ENCODE peak calls at places on chromosomes 16 and 17, in seven cellular contexts. B, W, D, F, N, R and U are unnamed samples.

GRCh38 chr17:75400326-75400939 is 5.0 kb downstream of the GRB2 start:
- DNase-seq in F (no peak), R (peak), W (no peak), N (no peak), D (no peak), B (no peak), U (no peak)

GRCh38 chr16:23518435-23518891 is 8.2 kb upstream of the GGA2 start:
- DNase-seq in D (no peak), F (no peak), R (no peak), N (no peak), W (no peak), B (no peak), U (no peak)

GRCh38 chr16:27776556-27776955 is 226.6 kb downstream of the KATNIP start:
- DNase-seq in R (peak), N (no peak), W (no peak), F (no peak), B (peak), D (no peak), U (no peak)

GRCh38 chr17:7651959-7652658 is 1.4 kb downstream of the ATP1B2 start:
- DNase-seq in W (peak), B (no peak), D (no peak), N (no peak), F (no peak), R (no peak), U (peak)

GRCh38 chr17:45235071-45236001 is 13.7 kb downstream of the FMNL1 start:
- DNase-seq in W (peak), B (peak), R (peak), D (peak), F (peak), N (peak), U (peak)

GRCh38 chr17:44004761-44005526 is 522 bp downstream of the NAGS start:
- DNase-seq in F (peak), B (no peak), N (peak), R (peak), W (no peak), D (peak), U (peak)

GRCh38 chr16:87152221-87152755 is 164.9 kb downstream of the C16orf95 start:
- DNase-seq in R (no peak), B (no peak), F (no peak), D (no peak), W (no peak), N (no peak), U (no peak)

GRCh38 chr17:55699178-55699865 is 23.3 kb downstream of the TMEM100 start:
- DNase-seq in W (peak), F (no peak), R (no peak), N (no peak), D (no peak), B (no peak), U (peak)

GRCh38 chr17:491086-492014 is 138.7 kb upstream of the RPH3AL start:
- DNase-seq in D (peak), R (peak), W (peak), N (peak), F (peak), B (peak), U (peak)

GRCh38 chr17:77501101-77501566 is 360.4 kb downstream of the SEC14L1 start:
- DNase-seq in N (peak), B (no peak), F (no peak), W (peak), D (peak), R (no peak), U (no peak)

GRCh38 chr17:65261152-65261551 is 124.0 kb downstream of the RGS9 start:
- DNase-seq in B (no peak), R (no peak), D (peak), W (no peak), F (no peak), N (no peak), U (no peak)

GRCh38 chr17:81666092-81666341 is 388 bp downstream of the OXLD1 start:
- DNase-seq in W (no peak), D (no peak), R (no peak), N (no peak), B (no peak), F (no peak), U (no peak)

GRCh38 chr17:72487731-72488325 is 367.0 kb downstream of the SOX9 start:
- DNase-seq in W (no peak), D (no peak), N (no peak), B (no peak), F (no peak), R (no peak), U (no peak)

GRCh38 chr17:27320222-27320560 is 26.3 kb downstream of the WSB1 start:
- DNase-seq in R (no peak), D (no peak), W (no peak), N (no peak), F (no peak), B (no peak), U (no peak)

GRCh38 chr16:84513111-84514065 is 8.9 kb upstream of the MEAK7 start:
- DNase-seq in N (no peak), W (no peak), F (no peak), R (no peak), D (no peak), B (no peak), U (no peak)

GRCh38 chr16:34050787-34051320 is 591.4 kb downstream of the TP53TG3F start:
- DNase-seq in N (no peak), W (no peak), D (no peak), R (no peak), F (no peak), B (no peak), U (no peak)

GRCh38 chr16:3131755-3132377 is 3.0 kb upstream of the ZNF213 start:
- DNase-seq in R (peak), W (no peak), B (peak), F (peak), N (peak), D (peak), U (peak)

GRCh38 chr17:48322060-48322459 is 108.0 kb downstream of the SKAP1 start:
- DNase-seq in R (no peak), B (no peak), F (no peak), W (no peak), N (no peak), D (no peak), U (no peak)

GRCh38 chr17:78515480-78515879 is 61.7 kb downstream of the DNAH17 start:
- DNase-seq in B (no peak), W (no peak), D (no peak), F (no peak), R (no peak), N (no peak), U (no peak)

GRCh38 chr17:20279631-20280030 is 187.7 kb downstream of the LGALS9B start:
- DNase-seq in N (no peak), R (no peak), B (no peak), F (no peak), W (no peak), D (no peak), U (no peak)